ENCODE peak calls at places on chromosomes 12 and 14, in four cellular contexts. U is nephron progenitor cell, J is ascending aorta, N is cardiac muscle cell. K is an unnamed sample.

GRCh38 chr14:64763089-64763782 is 59.0 kb downstream of the PLEKHG3 start:
- DNase-seq in U (no peak), J (no peak), N (no peak), K (no peak)

GRCh38 chr12:52551466-52551865 is 1.5 kb downstream of the KRT71 start:
- DNase-seq in U (no peak), J (no peak), N (no peak), K (no peak)

GRCh38 chr14:36313898-36314297 is 6.5 kb downstream of the MBIP start:
- DNase-seq in U (no peak), J (no peak), N (no peak), K (no peak)

GRCh38 chr14:106874365-106874764 is 1348.0 kb downstream of the TMEM121 start:
- DNase-seq in U (no peak), J (no peak), N (no peak), K (no peak)

GRCh38 chr12:55847603-55848329 is 5.0 kb upstream of the MMP19 start:
- DNase-seq in U (peak; percentile 44), J (peak; percentile 99), N (no peak), K (no peak)

GRCh38 chr12:132465269-132466190 is 24.4 kb upstream of the FBRSL1 start:
- DNase-seq in U (peak; percentile 49), J (no peak), N (no peak), K (no peak)

GRCh38 chr12:77494306-77494705 is 336.4 kb upstream of the NAV3 start:
- DNase-seq in U (no peak), J (no peak), N (no peak), K (no peak)

GRCh38 chr12:65082411-65082810 is 38.7 kb downstream of the WIF1 start:
- DNase-seq in U (no peak), J (no peak), N (no peak), K (no peak)

GRCh38 chr12:6954316-6954710 is 3.2 kb downstream of the PTPN6 start:
- DNase-seq in U (no peak), J (no peak), N (no peak), K (no peak)

GRCh38 chr12:112559784-112560183 is 141.0 kb downstream of the PTPN11 start:
- DNase-seq in U (no peak), J (no peak), N (no peak), K (no peak)

GRCh38 chr14:21406213-21406612 is 22.4 kb upstream of the SUPT16H start:
- DNase-seq in U (no peak), J (no peak), N (no peak), K (no peak)
- TF ChIP-seq CTCF in U (no peak), J (no peak), N (no peak), K (no peak)

GRCh38 chr14:20760950-20761349 is 7.3 kb upstream of the EDDM3B start:
- DNase-seq in U (no peak), J (no peak), N (no peak), K (no peak)

GRCh38 chr14:20754308-20754707 is 8.6 kb downstream of the EDDM3A start:
- DNase-seq in U (no peak), J (no peak), N (no peak), K (no peak)

GRCh38 chr14:20751963-20752562 is 6.4 kb downstream of the EDDM3A start:
- DNase-seq in U (no peak), J (no peak), N (no peak), K (no peak)

GRCh38 chr14:20755037-20755436 is 9.3 kb downstream of the EDDM3A start:
- DNase-seq in U (no peak), J (no peak), N (no peak), K (no peak)

DNA sequence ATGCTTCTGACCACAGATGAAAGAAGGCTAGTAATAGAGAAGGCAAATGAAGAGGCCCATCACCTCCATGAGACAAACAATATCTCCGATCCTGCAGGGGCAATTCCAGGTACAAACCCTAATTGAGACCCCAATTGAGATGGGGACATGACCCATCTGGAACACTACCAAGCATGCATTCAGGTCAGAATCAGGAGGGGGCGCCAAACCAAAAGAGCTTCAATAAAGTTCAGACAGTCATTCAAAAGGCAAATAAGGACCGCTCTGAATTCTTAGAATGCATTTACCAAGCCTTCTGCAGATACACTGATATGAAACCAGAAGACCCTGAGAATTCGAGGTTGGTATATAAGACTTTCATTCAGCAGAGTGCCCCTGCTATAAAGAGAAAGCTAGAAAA is 10.2 kb upstream of the EDDM3B start:
- DNase-seq in U (peak; percentile 9), J (no peak), N (peak; percentile 21), K (no peak)
- TF ChIP-seq CTCF in U (peak; percentile 25), J (peak; percentile 9), N (no peak), K (peak; percentile 27)

GRCh38 chr12:47634127-47634526 is 71.7 kb downstream of the RPAP3 start:
- DNase-seq in U (no peak), J (no peak), N (no peak), K (no peak)

DNA sequence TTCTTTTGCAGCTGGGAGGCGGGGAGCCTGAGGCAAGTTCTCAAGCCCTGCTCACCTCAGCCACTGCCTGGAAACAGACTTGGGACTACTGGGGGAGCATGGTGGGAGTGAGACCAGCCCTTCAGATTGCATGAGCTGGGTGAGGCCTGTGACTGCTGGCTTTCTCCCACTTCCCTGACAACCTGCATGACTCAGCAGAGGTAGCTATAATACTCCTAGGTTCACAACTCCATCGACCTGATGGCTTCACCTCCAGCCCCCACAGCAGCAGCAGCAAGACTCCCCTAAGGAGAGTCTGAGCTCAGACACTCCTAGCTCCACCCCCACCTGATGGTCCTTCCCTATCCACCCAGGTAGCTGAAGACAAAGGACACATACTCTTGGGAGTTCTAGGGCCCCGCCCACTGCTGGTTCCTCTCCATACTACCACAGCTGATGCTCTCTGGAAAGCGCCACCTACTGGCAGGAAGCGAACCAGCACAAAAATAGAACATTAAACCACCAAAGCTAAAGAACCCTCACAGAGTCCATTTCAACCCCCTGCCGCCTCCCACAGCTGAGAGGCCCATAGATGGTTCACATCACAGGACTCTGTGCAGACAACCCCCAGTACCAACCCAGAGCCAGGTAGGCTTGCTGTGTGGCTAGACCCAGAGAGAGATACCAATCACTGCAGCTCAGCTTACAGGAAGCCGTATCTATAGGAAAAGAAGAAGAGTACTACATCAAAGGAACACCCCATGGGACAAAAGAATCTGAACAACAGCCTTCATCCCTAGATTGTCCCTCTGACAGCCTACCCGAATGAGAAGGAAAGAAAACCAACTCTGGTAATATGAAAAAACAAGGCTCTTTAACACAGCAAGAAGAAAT is 68.7 kb downstream of the RPAP3 start:
- DNase-seq in U (peak; percentile 14), J (no peak), N (no peak), K (no peak)
- TF ChIP-seq CTCF in U (peak; percentile 16), J (peak; percentile 41), N (peak; percentile 63), K (peak; percentile 35)

GRCh38 chr12:39805651-39806050 is 186.0 kb upstream of the ABCD2 start:
- DNase-seq in U (no peak), J (no peak), N (no peak), K (no peak)

GRCh38 chr12:39798977-39799376 is 179.4 kb upstream of the ABCD2 start:
- DNase-seq in U (no peak), J (no peak), N (no peak), K (no peak)

GRCh38 chr12:39804479-39805241 is 185.1 kb upstream of the ABCD2 start:
- DNase-seq in U (no peak), J (no peak), N (no peak), K (no peak)

GRCh38 chr12:39807043-39807442 is 187.4 kb upstream of the ABCD2 start:
- DNase-seq in U (no peak), J (no peak), N (peak; percentile 15), K (no peak)

DNA sequence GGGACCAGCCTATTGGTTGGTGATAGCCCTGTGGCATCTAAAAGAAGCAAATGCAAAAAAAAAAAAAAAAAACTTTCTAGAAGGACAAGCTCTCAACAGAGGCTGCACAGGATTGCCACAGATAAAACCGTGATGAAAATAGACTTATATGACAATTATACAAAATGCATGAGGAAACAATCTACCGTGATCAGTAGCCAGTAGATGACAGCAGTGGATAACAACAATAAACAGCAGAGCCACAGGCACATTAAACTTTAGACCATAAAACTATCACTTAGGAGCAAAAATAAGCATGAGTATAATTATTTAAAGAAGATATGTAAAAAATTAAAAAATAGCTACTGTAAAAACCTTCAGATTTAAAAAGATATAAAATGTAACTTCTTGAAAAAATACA is 183.5 kb upstream of the ABCD2 start:
- DNase-seq in U (no peak), J (no peak), N (no peak), K (no peak)
- TF ChIP-seq CTCF in U (no peak), J (no peak), N (no peak), K (no peak)

DNA sequence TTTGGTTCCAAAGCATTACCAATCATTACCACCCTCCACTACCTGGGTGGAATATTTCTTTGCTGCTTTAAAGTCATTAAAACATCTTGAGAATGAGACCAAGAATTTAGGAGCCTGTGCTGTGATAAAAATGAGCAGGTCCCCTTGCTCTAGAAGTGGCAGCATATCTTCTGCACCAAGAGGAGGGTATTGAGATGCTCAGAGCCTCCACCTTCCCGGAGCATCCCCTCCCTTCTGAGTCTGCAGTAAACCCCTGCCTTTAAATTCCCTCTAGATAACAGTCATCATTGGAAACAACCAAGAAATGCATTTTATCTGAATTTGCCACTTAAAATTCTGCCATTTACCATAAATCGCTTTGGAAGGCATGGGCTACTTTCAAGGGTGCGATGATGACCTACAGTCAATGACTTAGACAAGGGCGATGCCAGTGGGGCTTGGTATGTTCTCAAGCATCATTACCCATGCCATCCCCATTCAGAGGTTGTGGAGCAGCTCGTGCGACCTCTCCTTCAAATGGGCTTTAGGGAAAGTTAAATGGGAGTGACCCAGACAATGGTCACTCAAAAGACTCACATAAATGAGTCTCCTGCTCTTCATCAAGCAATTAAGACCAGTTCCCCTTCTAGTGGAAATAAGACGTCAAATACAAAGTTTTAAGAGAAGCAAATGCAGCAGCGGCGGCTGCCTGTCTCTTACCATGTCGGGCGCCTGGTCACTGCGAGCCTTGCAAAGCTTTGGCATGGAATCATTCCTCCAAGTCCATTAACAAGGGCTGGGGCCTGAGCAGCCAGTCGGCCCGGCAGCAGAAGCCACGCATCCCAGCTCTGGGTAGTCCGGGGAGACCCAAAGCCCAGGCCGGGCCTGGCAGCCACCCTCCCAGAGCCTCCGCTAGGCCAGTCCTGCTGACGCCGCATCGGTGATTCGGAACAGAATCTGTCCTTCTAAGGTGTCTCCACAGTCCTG is 334.5 kb downstream of the TMEM121 start:
- DNase-seq in U (no peak), J (peak; percentile 55), N (no peak), K (no peak)
- TF ChIP-seq CTCF in U (no peak), J (no peak), N (no peak), K (no peak)

DNA sequence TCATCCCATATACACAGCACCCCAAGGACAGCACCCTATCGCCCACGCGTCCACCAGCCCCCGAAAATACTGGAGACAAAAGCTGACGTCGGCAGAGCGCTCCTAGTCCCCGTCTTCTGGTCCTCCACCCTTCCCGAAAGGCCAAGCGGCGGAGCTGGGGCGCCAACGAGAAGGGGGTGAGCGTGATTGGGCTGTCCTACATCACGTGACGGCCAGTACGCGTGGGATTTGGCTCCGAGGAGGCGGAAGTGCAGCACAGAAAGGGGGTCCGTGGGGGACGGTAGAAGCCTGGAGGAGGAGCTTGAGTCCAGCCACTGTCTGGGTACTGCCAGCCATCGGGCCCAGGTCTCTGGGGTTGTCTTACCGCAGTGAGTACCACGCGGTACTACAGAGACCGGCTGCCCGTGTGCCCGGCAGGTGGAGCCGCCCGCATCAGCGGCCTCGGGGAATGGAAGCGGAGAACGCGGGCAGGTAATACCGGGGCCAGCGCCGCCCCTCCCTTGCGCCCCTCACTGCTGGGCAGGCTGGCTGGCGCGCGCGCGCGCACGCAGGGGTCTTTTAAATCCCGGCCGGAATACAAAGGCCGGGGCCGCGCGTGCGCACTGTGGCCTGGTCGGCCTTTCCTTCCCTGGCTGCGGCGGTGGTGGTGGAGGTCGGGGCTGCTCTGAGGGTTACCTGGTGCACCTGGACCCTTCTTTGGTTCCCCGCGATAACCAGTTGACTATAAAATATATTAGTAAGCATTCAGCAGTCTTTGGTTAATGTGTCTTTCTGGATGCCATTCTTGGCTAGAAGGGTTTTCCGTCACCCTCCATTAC is at the start of gene TDG:
- DNase-seq in U (peak; percentile 92), J (peak; percentile 99), N (peak; percentile 98), K (peak; percentile 93)
- TF ChIP-seq CTCF in U (no peak), J (peak; percentile 32), N (no peak), K (peak; percentile 38)

GRCh38 chr12:66120477-66120876 is 10.1 kb downstream of the LLPH start:
- DNase-seq in U (no peak), J (no peak), N (no peak), K (no peak)
- TF ChIP-seq CTCF in U (no peak), J (no peak), N (no peak), K (no peak)